ENCODE peak calls at places on chromosomes 4 and X, in nine cellular contexts. One of them, this sample, is unnamed.

GRCh38 chr4:140568507-140569306 is at the start of gene UCP1:
- DNase-seq in IMR-90: no peak
- DNase-seq in DND-41: no peak
- DNase-seq in PC-3: no peak
- DNase-seq in HCT116: no peak
- DNase-seq in astrocyte: no peak
- DNase-seq in K562: no peak
- DNase-seq in H9: peak; percentile 73
- DNase-seq in endothelial cell of umbilical vein: peak; percentile 2
- DNase-seq in this sample: no peak

GRCh38 chr4:148017801-148018200 is 285.9 kb downstream of the ARHGAP10 start:
- DNase-seq in H9: no peak
- DNase-seq in endothelial cell of umbilical vein: peak; percentile 96
- DNase-seq in IMR-90: no peak
- DNase-seq in astrocyte: peak; percentile 21
- DNase-seq in DND-41: no peak
- DNase-seq in K562: no peak
- DNase-seq in PC-3: no peak
- DNase-seq in HCT116: no peak
- DNase-seq in this sample: no peak

GRCh38 chrX:47091149-47091775 is 13.0 kb downstream of the RGN start:
- DNase-seq in H9: no peak
- DNase-seq in K562: no peak
- DNase-seq in DND-41: no peak
- DNase-seq in IMR-90: peak; percentile 18
- DNase-seq in endothelial cell of umbilical vein: no peak
- DNase-seq in PC-3: no peak
- DNase-seq in HCT116: no peak
- DNase-seq in astrocyte: peak; percentile 40
- DNase-seq in this sample: no peak

GRCh38 chrX:110733166-110733565 is 62.5 kb downstream of the CHRDL1 start:
- DNase-seq in H9: no peak
- DNase-seq in endothelial cell of umbilical vein: no peak
- DNase-seq in K562: no peak
- DNase-seq in astrocyte: peak; percentile 18
- DNase-seq in DND-41: no peak
- DNase-seq in IMR-90: peak; percentile 17
- DNase-seq in HCT116: no peak
- DNase-seq in PC-3: no peak
- DNase-seq in this sample: peak; percentile 38

GRCh38 chr4:187060551-187060950 is 336.9 kb upstream of the FAT1 start:
- DNase-seq in endothelial cell of umbilical vein: no peak
- DNase-seq in H9: no peak
- DNase-seq in DND-41: no peak
- DNase-seq in K562: no peak
- DNase-seq in HCT116: no peak
- DNase-seq in IMR-90: no peak
- DNase-seq in astrocyte: no peak
- DNase-seq in PC-3: no peak
- DNase-seq in this sample: no peak

GRCh38 chr4:150415213-150415612 is 166.7 kb upstream of the MAB21L2 start:
- DNase-seq in endothelial cell of umbilical vein: no peak
- DNase-seq in DND-41: no peak
- DNase-seq in astrocyte: peak; percentile 10
- DNase-seq in IMR-90: peak; percentile 42
- DNase-seq in H9: no peak
- DNase-seq in K562: no peak
- DNase-seq in HCT116: no peak
- DNase-seq in PC-3: no peak
- DNase-seq in this sample: no peak

GRCh38 chrX:153582896-153583295 is 16.0 kb downstream of the CCNQ start:
- DNase-seq in H9: no peak
- DNase-seq in IMR-90: peak; percentile 37
- DNase-seq in DND-41: peak; percentile 81
- DNase-seq in HCT116: no peak
- DNase-seq in K562: peak; percentile 50
- DNase-seq in endothelial cell of umbilical vein: peak; percentile 25
- DNase-seq in astrocyte: peak; percentile 7
- DNase-seq in PC-3: no peak
- DNase-seq in this sample: no peak

GRCh38 chr4:69753666-69754065 is 6.8 kb downstream of the SULT1B1 start:
- DNase-seq in DND-41: no peak
- DNase-seq in HCT116: no peak
- DNase-seq in IMR-90: peak; percentile 31
- DNase-seq in astrocyte: peak; percentile 2
- DNase-seq in endothelial cell of umbilical vein: no peak
- DNase-seq in PC-3: peak; percentile 39
- DNase-seq in H9: no peak
- DNase-seq in K562: no peak
- DNase-seq in this sample: no peak

GRCh38 chr4:80142396-80143304 is 54.7 kb upstream of the PRDM8 start:
- DNase-seq in astrocyte: peak; percentile 8
- DNase-seq in HCT116: no peak
- DNase-seq in IMR-90: no peak
- DNase-seq in endothelial cell of umbilical vein: peak; percentile 20
- DNase-seq in H9: no peak
- DNase-seq in DND-41: no peak
- DNase-seq in PC-3: peak; percentile 37
- DNase-seq in K562: peak; percentile 38
- DNase-seq in this sample: peak; percentile 46

GRCh38 chr4:34158883-34159282 is 2085.4 kb downstream of the ARAP2 start:
- DNase-seq in HCT116: no peak
- DNase-seq in astrocyte: peak; percentile 16
- DNase-seq in H9: no peak
- DNase-seq in DND-41: no peak
- DNase-seq in K562: no peak
- DNase-seq in endothelial cell of umbilical vein: no peak
- DNase-seq in IMR-90: peak; percentile 27
- DNase-seq in PC-3: peak; percentile 48
- DNase-seq in this sample: no peak

GRCh38 chrX:54640721-54641120 is 110.7 kb downstream of the GNL3L start:
- DNase-seq in HCT116: no peak
- DNase-seq in endothelial cell of umbilical vein: no peak
- DNase-seq in K562: no peak
- DNase-seq in DND-41: no peak
- DNase-seq in H9: no peak
- DNase-seq in PC-3: peak; percentile 6
- DNase-seq in IMR-90: no peak
- DNase-seq in astrocyte: no peak
- DNase-seq in this sample: peak; percentile 52

GRCh38 chrX:24528605-24529004 is 63.5 kb downstream of the PDK3 start:
- DNase-seq in endothelial cell of umbilical vein: no peak
- DNase-seq in H9: no peak
- DNase-seq in astrocyte: no peak
- DNase-seq in HCT116: no peak
- DNase-seq in PC-3: no peak
- DNase-seq in K562: no peak
- DNase-seq in IMR-90: no peak
- DNase-seq in DND-41: no peak
- DNase-seq in this sample: no peak

GRCh38 chrX:135520022-135520552 is 373 bp upstream of the INTS6L start:
- DNase-seq in astrocyte: peak; percentile 76
- DNase-seq in K562: no peak
- DNase-seq in H9: no peak
- DNase-seq in DND-41: no peak
- DNase-seq in PC-3: no peak
- DNase-seq in HCT116: no peak
- DNase-seq in endothelial cell of umbilical vein: no peak
- DNase-seq in IMR-90: peak; percentile 60
- DNase-seq in this sample: no peak

GRCh38 chr4:2925931-2926860 is 37.0 kb downstream of the NOP14 start:
- DNase-seq in DND-41: no peak
- DNase-seq in astrocyte: no peak
- DNase-seq in K562: no peak
- DNase-seq in endothelial cell of umbilical vein: no peak
- DNase-seq in IMR-90: no peak
- DNase-seq in PC-3: no peak
- DNase-seq in H9: no peak
- DNase-seq in HCT116: no peak
- DNase-seq in this sample: no peak

GRCh38 chrX:1546601-1547275 is 9.8 kb upstream of the P2RY8 start:
- DNase-seq in IMR-90: no peak
- DNase-seq in astrocyte: no peak
- DNase-seq in H9: no peak
- DNase-seq in PC-3: no peak
- DNase-seq in HCT116: no peak
- DNase-seq in K562: no peak
- DNase-seq in DND-41: peak; percentile 2
- DNase-seq in endothelial cell of umbilical vein: no peak
- DNase-seq in this sample: no peak

GRCh38 chrX:1554469-1555210 is 17.7 kb upstream of the P2RY8 start:
- DNase-seq in PC-3: no peak
- DNase-seq in endothelial cell of umbilical vein: no peak
- DNase-seq in K562: no peak
- DNase-seq in astrocyte: no peak
- DNase-seq in HCT116: no peak
- DNase-seq in H9: no peak
- DNase-seq in DND-41: peak; percentile 2
- DNase-seq in IMR-90: no peak
- DNase-seq in this sample: no peak

GRCh38 chrX:1555370-1555769 is 18.4 kb upstream of the P2RY8 start:
- DNase-seq in astrocyte: no peak
- DNase-seq in endothelial cell of umbilical vein: no peak
- DNase-seq in HCT116: no peak
- DNase-seq in PC-3: no peak
- DNase-seq in K562: no peak
- DNase-seq in IMR-90: no peak
- DNase-seq in DND-41: no peak
- DNase-seq in H9: no peak
- DNase-seq in this sample: no peak

GRCh38 chrX:1551959-1552546 is 15.1 kb upstream of the P2RY8 start:
- DNase-seq in IMR-90: no peak
- DNase-seq in DND-41: no peak
- DNase-seq in H9: no peak
- DNase-seq in PC-3: no peak
- DNase-seq in endothelial cell of umbilical vein: no peak
- DNase-seq in astrocyte: no peak
- DNase-seq in K562: no peak
- DNase-seq in HCT116: no peak
- DNase-seq in this sample: no peak
- H3K9me3 ChIP-seq in IMR-90: peaks cover 20% of the 10 kb centered on the region
- H3K9me3 ChIP-seq in DND-41: no peaks in the 10 kb centered on the region
- H3K9me3 ChIP-seq in H9: no peaks in the 10 kb centered on the region
- H3K9me3 ChIP-seq in PC-3: no peaks in the 10 kb centered on the region
- H3K9me3 ChIP-seq in endothelial cell of umbilical vein: no peaks in the 10 kb centered on the region
- H3K9me3 ChIP-seq in astrocyte: no peaks in the 10 kb centered on the region
- H3K9me3 ChIP-seq in K562: no peaks in the 10 kb centered on the region
- H3K9me3 ChIP-seq in HCT116: no peaks in the 10 kb centered on the region
- H3K9me3 ChIP-seq in this sample: no peaks in the 10 kb centered on the region

GRCh38 chr4:182531555-182532162 is 288.5 kb downstream of the TENM3 start:
- DNase-seq in endothelial cell of umbilical vein: no peak
- DNase-seq in astrocyte: peak; percentile 38
- DNase-seq in IMR-90: peak; percentile 65
- DNase-seq in PC-3: no peak
- DNase-seq in K562: no peak
- DNase-seq in HCT116: no peak
- DNase-seq in H9: no peak
- DNase-seq in DND-41: no peak
- DNase-seq in this sample: no peak

GRCh38 chr4:182533948-182534347 is 290.7 kb downstream of the TENM3 start:
- DNase-seq in astrocyte: peak; percentile 69
- DNase-seq in H9: no peak
- DNase-seq in HCT116: no peak
- DNase-seq in IMR-90: peak; percentile 74
- DNase-seq in PC-3: peak; percentile 56
- DNase-seq in DND-41: no peak
- DNase-seq in endothelial cell of umbilical vein: peak; percentile 63
- DNase-seq in K562: no peak
- DNase-seq in this sample: no peak

GRCh38 chr4:182530451-182530850 is 287.2 kb downstream of the TENM3 start:
- DNase-seq in PC-3: no peak
- DNase-seq in DND-41: no peak
- DNase-seq in IMR-90: no peak
- DNase-seq in HCT116: no peak
- DNase-seq in H9: no peak
- DNase-seq in K562: no peak
- DNase-seq in endothelial cell of umbilical vein: no peak
- DNase-seq in astrocyte: no peak
- DNase-seq in this sample: no peak

GRCh38 chr4:182528819-182529218 is 285.6 kb downstream of the TENM3 start:
- DNase-seq in astrocyte: no peak
- DNase-seq in endothelial cell of umbilical vein: no peak
- DNase-seq in HCT116: no peak
- DNase-seq in IMR-90: no peak
- DNase-seq in PC-3: no peak
- DNase-seq in DND-41: no peak
- DNase-seq in K562: no peak
- DNase-seq in H9: no peak
- DNase-seq in this sample: no peak
- H2AFZ ChIP-seq in astrocyte: no peak overlapping the region
- H2AFZ ChIP-seq in endothelial cell of umbilical vein: no peak overlapping the region
- H2AFZ ChIP-seq in HCT116: no peak overlapping the region
- H2AFZ ChIP-seq in IMR-90: no peak overlapping the region
- H2AFZ ChIP-seq in PC-3: no peak overlapping the region
- H2AFZ ChIP-seq in DND-41: no peak overlapping the region
- H2AFZ ChIP-seq in K562: no peak overlapping the region
- H2AFZ ChIP-seq in H9: no peak overlapping the region
- H2AFZ ChIP-seq in this sample: no peak overlapping the region

DNA sequence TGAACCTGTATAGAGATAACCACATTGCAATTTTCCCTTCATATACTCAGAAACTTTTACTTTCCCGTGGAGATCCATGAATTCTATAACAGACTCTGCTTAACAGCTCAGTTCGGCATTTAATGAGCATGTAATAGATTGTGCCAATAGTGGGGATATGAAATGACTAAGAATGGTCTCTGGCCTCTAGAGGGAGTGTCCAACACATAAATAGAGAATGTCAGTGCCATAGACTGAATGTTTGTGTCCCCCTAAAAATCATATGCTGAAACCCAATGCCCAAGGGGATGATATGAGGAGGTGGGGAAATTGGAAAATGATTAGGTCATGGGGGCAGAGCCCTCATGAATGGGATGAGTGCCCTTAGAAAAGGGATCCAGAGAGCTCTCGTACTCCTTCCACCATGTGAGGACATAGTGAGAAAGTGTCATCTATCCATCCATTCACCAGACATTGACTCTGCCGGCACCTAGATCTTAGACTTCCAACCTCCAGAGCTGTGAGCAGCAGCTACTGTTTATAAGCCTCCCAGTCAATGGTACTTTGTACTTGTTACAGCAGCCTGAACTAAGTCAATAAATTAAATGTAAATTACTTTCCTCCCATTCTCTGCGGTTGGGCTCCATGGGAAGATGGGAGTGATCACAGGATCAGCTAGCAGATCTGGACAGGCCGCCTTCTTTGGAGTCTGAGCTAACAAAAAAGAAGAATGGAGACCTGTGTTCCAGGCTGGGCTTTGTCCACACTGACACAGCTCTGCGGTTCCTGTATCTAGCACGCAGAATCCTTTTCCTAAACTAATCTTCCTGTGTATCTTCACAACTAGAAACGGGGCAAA is 28.1 kb upstream of the HPSE start:
- DNase-seq in HCT116: no peak
- DNase-seq in IMR-90: peak; percentile 34
- DNase-seq in DND-41: no peak
- DNase-seq in PC-3: peak; percentile 38
- DNase-seq in astrocyte: peak; percentile 47
- DNase-seq in K562: no peak
- DNase-seq in endothelial cell of umbilical vein: peak; percentile 61
- DNase-seq in H9: no peak
- DNase-seq in this sample: no peak
- TF ChIP-seq CTCF in HCT116: peak; percentile 56
- TF ChIP-seq CTCF in IMR-90: peak; percentile 47
- TF ChIP-seq CTCF in DND-41: peak; percentile 52
- TF ChIP-seq CTCF in PC-3: peak; percentile 69
- TF ChIP-seq CTCF in astrocyte: peak; percentile 42
- TF ChIP-seq CTCF in K562: peak; percentile 24
- TF ChIP-seq CTCF in endothelial cell of umbilical vein: peak; percentile 44
- TF ChIP-seq CTCF in H9: peak; percentile 44
- TF ChIP-seq CTCF in this sample: peak; percentile 54

GRCh38 chr4:88360256-88360655 is 18.4 kb upstream of the HERC6 start:
- DNase-seq in PC-3: no peak
- DNase-seq in K562: no peak
- DNase-seq in astrocyte: no peak
- DNase-seq in HCT116: no peak
- DNase-seq in IMR-90: no peak
- DNase-seq in DND-41: no peak
- DNase-seq in H9: no peak
- DNase-seq in endothelial cell of umbilical vein: no peak
- DNase-seq in this sample: no peak
- H3K9me3 ChIP-seq in PC-3: no peaks in the 10 kb centered on the region
- H3K9me3 ChIP-seq in K562: no peaks in the 10 kb centered on the region
- H3K9me3 ChIP-seq in astrocyte: peaks cover 2% of the 10 kb centered on the region
- H3K9me3 ChIP-seq in HCT116: no peaks in the 10 kb centered on the region
- H3K9me3 ChIP-seq in IMR-90: peaks cover 2% of the 10 kb centered on the region
- H3K9me3 ChIP-seq in DND-41: peaks cover 10% of the 10 kb centered on the region
- H3K9me3 ChIP-seq in H9: no peaks in the 10 kb centered on the region
- H3K9me3 ChIP-seq in endothelial cell of umbilical vein: no peaks in the 10 kb centered on the region
- H3K9me3 ChIP-seq in this sample: no peaks in the 10 kb centered on the region